ENCODE peak calls at places on chromosomes 1 and 21, in eight cellular contexts. G is ovary, K is AG10803, B is body of pancreas, M is GM10248, R is GM20000, T is nephron progenitor cell, Y is GM06990. O is an unnamed sample.

GRCh38 chr1:99697570-99697969 is 51.7 kb downstream of the PALMD start:
- DNase-seq in Y (no peak), R (no peak), B (no peak), M (no peak), G (no peak), K (no peak), T (no peak), O (no peak)

GRCh38 chr1:35708179-35708891 is 10.3 kb downstream of the C1orf216 start:
- DNase-seq in R (no peak), T (no peak), B (no peak), G (no peak), K (no peak), Y (peak), M (peak), O (no peak)

GRCh38 chr1:235327559-235328270 is at the start of gene ARID4B:
- DNase-seq in K (no peak), T (peak), B (no peak), M (peak), Y (no peak), R (peak), G (no peak), O (no peak)

GRCh38 chr1:196535727-196536126 is 72.5 kb downstream of the KCNT2 start:
- DNase-seq in R (no peak), Y (peak), G (no peak), K (peak), T (no peak), B (no peak), M (no peak), O (no peak)

GRCh38 chr1:190599677-190600076 is 122.0 kb upstream of the BRINP3 start:
- DNase-seq in T (no peak), B (no peak), R (no peak), Y (no peak), G (no peak), K (no peak), M (no peak), O (no peak)

GRCh38 chr1:168498159-168498609 is 45.6 kb downstream of the XCL2 start:
- DNase-seq in M (no peak), G (no peak), T (no peak), K (peak), B (peak), R (no peak), Y (no peak), O (peak)

GRCh38 chr21:20971296-20971921 is 26.8 kb upstream of the NCAM2 start:
- DNase-seq in R (peak), B (peak), K (peak), T (peak), M (peak), G (peak), Y (no peak), O (peak)

GRCh38 chr1:185397183-185397582 is 80.1 kb upstream of the IVNS1ABP start:
- DNase-seq in R (no peak), M (no peak), T (no peak), G (no peak), B (no peak), Y (no peak), K (no peak), O (no peak)

GRCh38 chr1:10170362-10170665 is 40.1 kb upstream of the KIF1B start:
- DNase-seq in G (no peak), T (no peak), M (peak), K (peak), B (no peak), Y (peak), R (peak), O (no peak)

GRCh38 chr1:223401873-223402789 is 8.9 kb downstream of the CCDC185 start:
- DNase-seq in K (peak), G (no peak), T (no peak), B (no peak), M (no peak), Y (no peak), R (no peak), O (no peak)

GRCh38 chr1:218553197-218553596 is 208.1 kb downstream of the TGFB2 start:
- DNase-seq in T (no peak), G (no peak), R (no peak), K (peak), B (no peak), Y (no peak), M (no peak), O (no peak)
- TF ChIP-seq CTCF in T (no peak), G (no peak), R (no peak), K (peak), B (no peak), Y (peak), M (no peak), O (no peak)

GRCh38 chr1:205750683-205751651 is 985 bp upstream of the NUCKS1 start:
- DNase-seq in G (no peak), M (no peak), B (no peak), T (no peak), Y (no peak), K (no peak), R (no peak), O (no peak)

GRCh38 chr1:205748398-205749093 is 1.4 kb downstream of the NUCKS1 start:
- DNase-seq in B (peak), K (peak), Y (no peak), T (peak), R (peak), M (no peak), G (peak), O (no peak)

GRCh38 chr1:205749094-205749825 is 722 bp downstream of the NUCKS1 start:
- DNase-seq in R (peak), Y (peak), T (peak), B (peak), G (peak), K (peak), M (peak), O (peak)

GRCh38 chr1:205746757-205747412 is 3.1 kb downstream of the NUCKS1 start:
- DNase-seq in G (no peak), M (no peak), B (no peak), K (peak), R (no peak), T (no peak), Y (no peak), O (no peak)

GRCh38 chr1:205749826-205750682 is at the start of gene NUCKS1:
- DNase-seq in K (peak), R (peak), M (peak), B (peak), G (peak), Y (peak), T (peak), O (peak)
- TF ChIP-seq CTCF in K (peak), R (no peak), M (no peak), B (no peak), G (peak), Y (no peak), T (no peak), O (peak)

GRCh38 chr1:27915082-27915575 is 19.7 kb upstream of the SMPDL3B start:
- DNase-seq in R (no peak), Y (no peak), B (no peak), M (no peak), T (no peak), K (no peak), G (no peak), O (no peak)
- TF ChIP-seq CTCF in R (no peak), Y (no peak), B (no peak), M (no peak), T (no peak), K (no peak), G (no peak), O (no peak)

GRCh38 chr1:218546314-218546713 is 201.2 kb downstream of the TGFB2 start:
- DNase-seq in K (peak), G (no peak), Y (no peak), M (no peak), T (no peak), B (no peak), R (no peak), O (no peak)
- TF ChIP-seq CTCF in K (peak), G (no peak), Y (no peak), M (no peak), T (no peak), B (no peak), R (no peak), O (no peak)

GRCh38 chr21:19326581-19327319 is 923.2 kb upstream of the TMPRSS15 start:
- DNase-seq in T (no peak), R (no peak), B (no peak), Y (no peak), M (no peak), G (no peak), K (no peak), O (no peak)

GRCh38 chr21:19321688-19322087 is 918.1 kb upstream of the TMPRSS15 start:
- DNase-seq in T (no peak), B (no peak), G (no peak), M (no peak), R (no peak), Y (no peak), K (no peak), O (no peak)

GRCh38 chr21:19322360-19322759 is 918.8 kb upstream of the TMPRSS15 start:
- DNase-seq in G (no peak), K (no peak), T (no peak), B (no peak), Y (no peak), R (no peak), M (no peak), O (no peak)
- TF ChIP-seq CTCF in G (no peak), K (no peak), T (no peak), B (peak), Y (peak), R (no peak), M (no peak), O (no peak)

DNA sequence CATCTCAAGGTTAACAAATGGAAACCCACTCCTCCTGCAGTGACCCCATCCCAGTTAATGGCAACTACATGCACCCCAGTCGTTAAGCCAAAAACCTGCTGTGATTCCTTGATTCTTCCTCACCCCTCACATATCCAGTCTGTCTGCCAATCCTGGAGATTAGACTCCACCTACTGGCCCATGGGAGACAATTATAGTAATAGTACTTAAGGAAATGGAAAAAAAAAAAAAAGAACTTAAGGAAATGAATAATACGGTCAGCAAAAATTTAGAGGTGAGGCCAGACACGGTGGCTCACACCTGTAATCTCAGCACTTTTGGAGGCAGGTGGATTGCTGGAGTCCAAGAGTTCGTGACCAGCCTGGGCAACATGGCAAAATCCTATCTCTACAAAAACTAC is 7.0 kb downstream of the NOL9 start:
- DNase-seq in T (no peak), R (no peak), K (no peak), B (no peak), G (no peak), M (no peak), Y (no peak), O (no peak)
- TF ChIP-seq CTCF in T (no peak), R (no peak), K (no peak), B (no peak), G (no peak), M (no peak), Y (no peak), O (no peak)

GRCh38 chr1:41784516-41785279 is 134.0 kb downstream of the HIVEP3 start:
- DNase-seq in M (no peak), G (no peak), R (no peak), K (peak), Y (no peak), T (no peak), B (no peak), O (no peak)
- TF ChIP-seq CTCF in M (no peak), G (no peak), R (no peak), K (peak), Y (no peak), T (no peak), B (no peak), O (no peak)

GRCh38 chr1:149887456-149888159 is 11.8 kb upstream of the BOLA1 start:
- DNase-seq in B (peak), M (peak), R (peak), K (peak), T (peak), Y (peak), G (peak), O (peak)
- TF ChIP-seq CTCF in B (peak), M (no peak), R (no peak), K (no peak), T (no peak), Y (no peak), G (peak), O (no peak)

DNA sequence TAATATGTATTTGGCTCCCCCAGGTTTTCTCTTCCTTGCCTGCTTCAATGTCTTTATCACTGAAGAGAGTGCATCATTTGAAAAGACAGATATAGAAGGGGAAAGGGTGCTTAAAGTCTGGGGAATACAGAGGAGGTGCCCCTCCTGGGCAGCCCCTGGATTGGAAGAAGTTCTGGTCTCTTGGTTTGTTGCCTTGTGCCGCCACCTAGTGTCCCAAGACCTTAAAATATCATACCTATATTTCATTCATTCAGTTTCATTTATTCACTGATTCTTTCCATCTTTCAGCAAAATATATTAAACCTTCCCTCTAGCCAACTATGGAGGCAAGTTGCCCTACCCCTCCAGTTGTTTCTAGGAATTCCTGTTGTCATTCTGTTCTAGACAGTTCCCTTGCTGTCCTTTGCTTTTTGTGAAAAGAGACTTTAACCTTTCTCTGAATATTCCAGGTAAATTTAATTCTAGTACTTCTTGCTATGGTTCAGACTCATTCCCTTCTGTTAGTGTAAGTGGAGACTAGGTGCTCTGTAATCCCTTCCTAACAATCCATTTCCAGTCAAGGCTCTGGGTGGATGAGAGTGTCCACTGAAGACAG is 56.1 kb downstream of the MEF2D start:
- DNase-seq in T (peak), R (no peak), M (no peak), Y (no peak), K (no peak), G (no peak), B (no peak), O (no peak)
- TF ChIP-seq CTCF in T (peak), R (peak), M (peak), Y (peak), K (peak), G (no peak), B (peak), O (no peak)

GRCh38 chr1:17574502-17574901 is 35.0 kb downstream of the ARHGEF10L start:
- DNase-seq in Y (no peak), B (no peak), T (no peak), K (no peak), M (no peak), R (no peak), G (no peak), O (no peak)
- TF ChIP-seq CTCF in Y (peak), B (peak), T (no peak), K (no peak), M (no peak), R (no peak), G (no peak), O (peak)

O was measured in sigmoid colon.